ENCODE peak calls at places on chromosomes 16 and 17, in ten cellular contexts. F, M, C, O, L, N, G, W, K and X are unnamed samples. For H3K4me1, the result is how much of the 10 kb centered on the place peaks cover.

GRCh38 chr17:29566473-29567361 is at the start of gene ABHD15:
- DNase-seq in M (peak), G (peak), L (peak), F (peak), N (peak), C (peak), K (peak), O (peak), W (no peak), X (peak)

GRCh38 chr17:68533887-68534700 is 21.9 kb downstream of the PRKAR1A start:
- DNase-seq in O (no peak), N (no peak), G (no peak), W (no peak), M (no peak), K (no peak), L (no peak), C (no peak), F (peak), X (no peak)

GRCh38 chr16:73329363-73330306 is 281.7 kb upstream of the ZFHX3 start:
- DNase-seq in M (no peak), C (no peak), N (no peak), K (no peak), W (no peak), G (no peak), F (no peak), O (no peak), L (no peak), X (no peak)

GRCh38 chr17:82202981-82203380 is 9.7 kb downstream of the CCDC57 start:
- DNase-seq in F (no peak), M (no peak), C (no peak), L (no peak), W (no peak), G (no peak), O (no peak), N (no peak), K (no peak), X (no peak)

GRCh38 chr16:88599092-88599733 is 29.0 kb downstream of the ZC3H18 start:
- DNase-seq in N (no peak), K (no peak), W (peak), L (peak), G (no peak), C (peak), O (peak), M (peak), F (no peak), X (peak)

GRCh38 chr17:9120471-9120870 is 99.2 kb downstream of the NTN1 start:
- DNase-seq in F (no peak), O (no peak), L (no peak), G (no peak), C (no peak), M (no peak), N (no peak), K (no peak), W (no peak), X (no peak)

GRCh38 chr17:78512976-78513375 is 64.2 kb downstream of the DNAH17 start:
- DNase-seq in L (no peak), F (no peak), C (peak), O (no peak), N (no peak), W (no peak), G (no peak), M (no peak), K (no peak), X (no peak)

GRCh38 chr16:86942469-86943175 is 364.3 kb downstream of the FOXL1 start:
- DNase-seq in L (no peak), K (no peak), C (no peak), O (no peak), F (no peak), M (no peak), N (no peak), G (no peak), W (no peak), X (no peak)

GRCh38 chr17:44348234-44348987 is 3.3 kb downstream of the GRN start:
- DNase-seq in W (no peak), N (no peak), F (peak), M (peak), L (no peak), O (peak), K (no peak), C (no peak), G (no peak), X (no peak)

GRCh38 chr17:52106638-52107261 is 51.8 kb downstream of the CA10 start:
- DNase-seq in K (peak), C (no peak), G (peak), F (no peak), O (peak), W (no peak), N (no peak), L (peak), M (no peak), X (peak)

GRCh38 chr17:2905269-2905668 is 109.0 kb downstream of the RAP1GAP2 start:
- DNase-seq in W (no peak), N (no peak), L (no peak), F (no peak), G (no peak), O (no peak), M (peak), K (no peak), C (no peak), X (no peak)

GRCh38 chr16:49465661-49466528 is 92.3 kb downstream of the C16orf78 start:
- DNase-seq in O (no peak), F (no peak), G (no peak), L (peak), K (no peak), C (no peak), M (no peak), N (no peak), W (no peak), X (no peak)

GRCh38 chr16:46748775-46749705 is 896 bp upstream of the MYLK3 start:
- DNase-seq in M (peak), W (no peak), L (no peak), C (no peak), G (no peak), K (no peak), N (no peak), F (no peak), O (peak), X (no peak)

GRCh38 chr16:50396770-50397525 is 28.2 kb upstream of the BRD7 start:
- DNase-seq in F (peak), C (no peak), L (no peak), W (no peak), N (no peak), O (no peak), K (no peak), M (no peak), G (peak), X (no peak)

GRCh38 chr17:82592751-82593589 is 55.3 kb downstream of the WDR45B start:
- DNase-seq in K (peak), W (no peak), C (peak), G (peak), N (no peak), F (peak), L (peak), M (no peak), O (peak), X (peak)

GRCh38 chr16:87325480-87325879 is 8.3 kb upstream of the C16orf95 start:
- DNase-seq in F (peak), C (no peak), G (no peak), W (no peak), L (no peak), K (no peak), O (no peak), N (no peak), M (peak), X (no peak)

GRCh38 chr17:41724476-41725030 is 9.9 kb downstream of the HAP1 start:
- DNase-seq in W (no peak), C (no peak), M (no peak), N (no peak), K (no peak), L (no peak), O (no peak), G (no peak), F (no peak), X (no peak)

GRCh38 chr17:7562208-7562605 is 488 bp downstream of the SENP3 start:
- DNase-seq in O (no peak), L (no peak), F (no peak), N (no peak), C (peak), K (no peak), W (no peak), M (no peak), G (no peak), X (no peak)

GRCh38 chr16:67177743-67178699 is 5.7 kb downstream of the MATCAP1 start:
- DNase-seq in W (no peak), F (peak), L (peak), O (peak), C (peak), N (peak), G (peak), K (peak), M (no peak), X (no peak)

GRCh38 chr16:49799172-49799571 is 56.7 kb downstream of the ZNF423 start:
- DNase-seq in C (no peak), K (no peak), O (no peak), G (no peak), F (no peak), M (no peak), N (no peak), L (no peak), W (no peak), X (no peak)

GRCh38 chr17:602436-602835 is 112.2 kb downstream of the VPS53 start:
- DNase-seq in W (no peak), K (no peak), G (no peak), C (no peak), O (no peak), N (no peak), M (no peak), F (peak), L (no peak), X (no peak)

GRCh38 chr17:7716901-7717755 is at the start of gene DNAH2:
- DNase-seq in K (peak), W (no peak), N (peak), L (peak), G (peak), M (peak), F (peak), O (peak), C (peak), X (peak)

GRCh38 chr17:45346255-45347015 is 29.6 kb upstream of the MAP3K14 start:
- DNase-seq in F (peak), M (no peak), N (peak), K (peak), C (no peak), O (no peak), W (no peak), G (no peak), L (no peak), X (peak)

GRCh38 chr16:89191901-89192184 is 8.5 kb downstream of the SLC22A31 start:
- DNase-seq in F (no peak), L (no peak), N (no peak), K (peak), W (no peak), M (no peak), O (no peak), C (no peak), G (no peak), X (no peak)

GRCh38 chr16:4273858-4274291 is 1.1 kb upstream of the TFAP4 start:
- DNase-seq in M (peak), N (peak), K (peak), O (peak), C (peak), G (peak), F (peak), L (peak), W (no peak), X (peak)
- TF ChIP-seq POLR2A in M (no peak), N (no peak), K (no peak), O (no peak), C (no peak), G (peak), F (no peak), L (no peak), W (no peak), X (peak)

GRCh38 chr17:67375761-67376160 is 1.3 kb upstream of the PITPNC1 start:
- DNase-seq in C (no peak), M (no peak), W (no peak), G (no peak), K (no peak), O (no peak), L (no peak), F (no peak), N (no peak), X (no peak)
- H3K4me1 ChIP-seq in C (under half), M (under half), W (under half), G (under half), K (under half), O (under half), L (under half), F (under half), N (under half), X (under half)

GRCh38 chr16:68737730-68738590 is 868 bp downstream of the CDH1 start:
- DNase-seq in O (no peak), K (peak), F (no peak), W (no peak), L (peak), M (no peak), N (peak), C (peak), G (peak), X (peak)

GRCh38 chr16:68736561-68736960 is 531 bp upstream of the CDH1 start:
- DNase-seq in F (no peak), L (no peak), O (no peak), C (no peak), G (no peak), K (no peak), N (no peak), W (no peak), M (no peak), X (no peak)

GRCh38 chr16:68734782-68735181 is 2.3 kb upstream of the CDH1 start:
- DNase-seq in K (no peak), F (no peak), W (no peak), G (no peak), M (no peak), C (no peak), N (no peak), L (no peak), O (no peak), X (no peak)

GRCh38 chr16:68739964-68740627 is 3.0 kb downstream of the CDH1 start:
- DNase-seq in C (no peak), F (no peak), G (peak), O (no peak), M (no peak), N (no peak), K (no peak), L (no peak), W (no peak), X (no peak)

DNA sequence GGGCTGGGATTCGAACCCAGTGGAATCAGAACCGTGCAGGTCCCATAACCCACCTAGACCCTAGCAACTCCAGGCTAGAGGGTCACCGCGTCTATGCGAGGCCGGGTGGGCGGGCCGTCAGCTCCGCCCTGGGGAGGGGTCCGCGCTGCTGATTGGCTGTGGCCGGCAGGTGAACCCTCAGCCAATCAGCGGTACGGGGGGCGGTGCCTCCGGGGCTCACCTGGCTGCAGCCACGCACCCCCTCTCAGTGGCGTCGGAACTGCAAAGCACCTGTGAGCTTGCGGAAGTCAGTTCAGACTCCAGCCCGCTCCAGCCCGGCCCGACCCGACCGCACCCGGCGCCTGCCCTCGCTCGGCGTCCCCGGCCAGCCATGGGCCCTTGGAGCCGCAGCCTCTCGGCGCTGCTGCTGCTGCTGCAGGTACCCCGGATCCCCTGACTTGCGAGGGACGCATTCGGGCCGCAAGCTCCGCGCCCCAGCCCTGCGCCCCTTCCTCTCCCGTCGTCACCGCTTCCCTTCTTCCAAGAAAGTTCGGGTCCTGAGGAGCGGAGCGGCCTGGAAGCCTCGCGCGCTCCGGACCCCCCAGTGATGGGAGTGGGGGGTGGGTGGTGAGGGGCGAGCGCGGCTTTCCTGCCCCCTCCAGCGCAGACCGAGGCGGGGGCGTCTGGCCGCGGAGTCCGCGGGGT is at the start of gene CDH1:
- DNase-seq in W (no peak), K (peak), C (peak), G (no peak), F (no peak), M (peak), L (peak), O (no peak), N (peak), X (no peak)
- TF ChIP-seq POLR2A in W (no peak), K (no peak), C (peak), G (no peak), F (no peak), M (no peak), L (peak), O (no peak), N (peak), X (no peak)

DNA sequence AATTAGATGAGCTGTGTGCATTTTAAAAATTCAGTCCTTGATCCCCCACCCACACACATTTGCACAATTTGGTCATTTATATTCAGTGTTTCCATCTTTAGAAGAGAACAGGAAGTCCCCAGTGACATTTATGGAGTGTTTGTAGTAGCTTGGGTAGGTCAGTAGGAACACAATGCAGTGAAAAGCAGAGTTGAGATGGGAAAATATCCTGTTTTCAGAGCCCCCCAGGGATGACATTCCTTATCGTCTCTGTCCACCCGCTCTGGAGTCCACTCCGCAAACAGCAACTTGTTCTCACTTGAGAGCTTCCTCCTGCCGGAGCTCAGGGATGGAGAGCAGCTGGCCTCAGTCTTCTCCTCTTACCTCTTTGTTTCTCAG is 332.1 kb downstream of the SEC14L1 start:
- DNase-seq in F (no peak), N (no peak), M (no peak), W (no peak), O (no peak), C (no peak), K (no peak), L (no peak), G (no peak), X (no peak)
- H3K4me1 ChIP-seq in F (half or more), N (half or more), M (half or more), W (half or more), O (under half), C (half or more), K (half or more), L (half or more), G (half or more), X (under half)

GRCh38 chr17:56977673-56978395 is at the start of gene SCPEP1:
- DNase-seq in N (peak), L (peak), G (peak), O (peak), M (peak), K (peak), W (peak), C (peak), F (peak), X (peak)
- TF ChIP-seq POLR2A in N (peak), L (peak), G (peak), O (peak), M (no peak), K (peak), W (no peak), C (peak), F (peak), X (peak)

GRCh38 chr17:63681530-63681929 is 18.4 kb downstream of the LIMD2 start:
- DNase-seq in M (no peak), C (peak), N (no peak), G (no peak), W (no peak), K (no peak), F (no peak), O (peak), L (no peak), X (no peak)

GRCh38 chr17:63682441-63682840 is 17.5 kb downstream of the LIMD2 start:
- DNase-seq in M (no peak), K (no peak), O (no peak), C (no peak), N (no peak), F (no peak), W (no peak), G (no peak), L (no peak), X (no peak)

GRCh38 chr17:63682981-63683380 is 16.9 kb downstream of the LIMD2 start:
- DNase-seq in M (no peak), C (no peak), N (no peak), W (no peak), K (no peak), F (no peak), G (no peak), L (no peak), O (no peak), X (no peak)

GRCh38 chr17:63679214-63679613 is 20.7 kb downstream of the LIMD2 start:
- DNase-seq in O (no peak), W (no peak), C (no peak), N (no peak), L (no peak), M (no peak), F (no peak), K (no peak), G (no peak), X (no peak)

DNA sequence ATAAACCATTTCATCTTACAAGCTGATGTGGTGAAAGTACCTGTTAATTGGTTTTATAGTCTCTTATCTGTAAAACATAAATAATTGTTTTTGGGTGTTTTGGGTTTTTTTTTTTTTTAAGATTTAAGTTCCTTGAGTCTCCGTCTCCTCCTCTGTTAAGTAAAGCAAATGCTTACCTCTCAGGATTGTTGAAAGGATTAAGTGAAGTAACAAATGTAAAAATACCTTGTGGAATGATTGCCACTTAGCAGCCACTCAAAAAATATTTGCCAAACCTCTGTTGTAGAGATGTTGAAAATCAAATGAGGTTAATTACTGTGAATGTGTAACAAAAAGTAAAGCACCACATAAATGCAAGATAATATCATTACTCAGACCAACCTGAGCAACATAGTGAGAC is 19.2 kb downstream of the LIMD2 start:
- DNase-seq in G (no peak), W (no peak), L (no peak), M (no peak), C (no peak), K (no peak), N (no peak), F (no peak), O (no peak), X (no peak)
- H3K4me1 ChIP-seq in G (under half), W (under half), L (under half), M (under half), C (under half), K (under half), N (under half), F (under half), O (under half), X (under half)